ENCODE peak calls at places on chromosomes 11 and 22, in eight cellular contexts. One of them, this sample, is unnamed.

GRCh38 chr11:13970986-13971385 is 8.5 kb downstream of the SPON1 start:
- DNase-seq in HepG2: peak; percentile 30
- DNase-seq in GM23338: peak; percentile 59
- DNase-seq in H1: peak; percentile 53
- DNase-seq in GM12878: no peak
- DNase-seq in K562: no peak
- DNase-seq in HCT116: peak; percentile 24
- DNase-seq in SK-N-SH: peak; percentile 64
- DNase-seq in this sample: no peak

GRCh38 chr11:48193876-48194275 is 22.7 kb upstream of the OR4B1 start:
- DNase-seq in H1: no peak
- DNase-seq in K562: no peak
- DNase-seq in SK-N-SH: no peak
- DNase-seq in GM23338: no peak
- DNase-seq in HepG2: no peak
- DNase-seq in HCT116: no peak
- DNase-seq in GM12878: no peak
- DNase-seq in this sample: no peak

GRCh38 chr11:131816046-131816445 is 445.6 kb downstream of the NTM start:
- DNase-seq in GM23338: no peak
- DNase-seq in K562: no peak
- DNase-seq in H1: no peak
- DNase-seq in HepG2: no peak
- DNase-seq in HCT116: no peak
- DNase-seq in GM12878: no peak
- DNase-seq in SK-N-SH: no peak
- DNase-seq in this sample: no peak

GRCh38 chr11:20110908-20111669 is 49.2 kb downstream of the DBX1 start:
- DNase-seq in K562: peak; percentile 91
- DNase-seq in H1: peak; percentile 76
- DNase-seq in SK-N-SH: peak; percentile 78
- DNase-seq in GM12878: peak; percentile 8
- DNase-seq in HCT116: peak; percentile 72
- DNase-seq in HepG2: peak; percentile 70
- DNase-seq in GM23338: peak; percentile 93
- DNase-seq in this sample: peak; percentile 61

GRCh38 chr11:111098091-111098490 is 147.4 kb upstream of the POU2AF2 start:
- DNase-seq in HCT116: no peak
- DNase-seq in K562: no peak
- DNase-seq in SK-N-SH: no peak
- DNase-seq in GM12878: no peak
- DNase-seq in HepG2: no peak
- DNase-seq in GM23338: no peak
- DNase-seq in H1: no peak
- DNase-seq in this sample: no peak

GRCh38 chr11:8714622-8715225 is 32.1 kb downstream of the RPL27A start:
- DNase-seq in GM23338: no peak
- DNase-seq in K562: no peak
- DNase-seq in HepG2: no peak
- DNase-seq in HCT116: no peak
- DNase-seq in SK-N-SH: no peak
- DNase-seq in GM12878: no peak
- DNase-seq in H1: no peak
- DNase-seq in this sample: peak; percentile 17

GRCh38 chr11:69698362-69698761 is 5.5 kb downstream of the FGF19 start:
- DNase-seq in HCT116: no peak
- DNase-seq in HepG2: no peak
- DNase-seq in GM12878: no peak
- DNase-seq in K562: no peak
- DNase-seq in GM23338: no peak
- DNase-seq in SK-N-SH: no peak
- DNase-seq in H1: no peak
- DNase-seq in this sample: no peak

GRCh38 chr11:2715716-2716350 is 16.0 kb upstream of the KCNQ1OT1 start:
- DNase-seq in GM23338: no peak
- DNase-seq in HepG2: no peak
- DNase-seq in H1: no peak
- DNase-seq in GM12878: no peak
- DNase-seq in HCT116: no peak
- DNase-seq in K562: no peak
- DNase-seq in SK-N-SH: no peak
- DNase-seq in this sample: no peak

GRCh38 chr22:42281284-42281683 is 10.8 kb upstream of the TCF20 start:
- DNase-seq in GM12878: no peak
- DNase-seq in GM23338: no peak
- DNase-seq in SK-N-SH: no peak
- DNase-seq in HCT116: no peak
- DNase-seq in H1: no peak
- DNase-seq in HepG2: no peak
- DNase-seq in K562: no peak
- DNase-seq in this sample: no peak

GRCh38 chr11:8258771-8259170 is 4.9 kb downstream of the LMO1 start:
- DNase-seq in HepG2: no peak
- DNase-seq in GM23338: no peak
- DNase-seq in GM12878: no peak
- DNase-seq in SK-N-SH: no peak
- DNase-seq in HCT116: no peak
- DNase-seq in K562: no peak
- DNase-seq in H1: peak; percentile 35
- DNase-seq in this sample: no peak

GRCh38 chr11:82733444-82734119 is at the start of gene FAM181B:
- DNase-seq in HepG2: no peak
- DNase-seq in SK-N-SH: peak; percentile 89
- DNase-seq in GM23338: peak; percentile 93
- DNase-seq in HCT116: no peak
- DNase-seq in GM12878: no peak
- DNase-seq in K562: peak; percentile 56
- DNase-seq in H1: peak; percentile 85
- DNase-seq in this sample: peak; percentile 29

GRCh38 chr11:73137262-73137941 is 4.7 kb downstream of the FCHSD2 start:
- DNase-seq in HepG2: no peak
- DNase-seq in H1: no peak
- DNase-seq in HCT116: no peak
- DNase-seq in GM12878: no peak
- DNase-seq in SK-N-SH: no peak
- DNase-seq in GM23338: no peak
- DNase-seq in K562: no peak
- DNase-seq in this sample: no peak

GRCh38 chr11:73140213-73141030 is 1.7 kb downstream of the FCHSD2 start:
- DNase-seq in GM12878: no peak
- DNase-seq in SK-N-SH: peak; percentile 56
- DNase-seq in H1: peak; percentile 56
- DNase-seq in K562: no peak
- DNase-seq in HepG2: no peak
- DNase-seq in GM23338: peak; percentile 45
- DNase-seq in HCT116: no peak
- DNase-seq in this sample: peak; percentile 62

GRCh38 chr11:73135346-73136284 is 6.5 kb downstream of the FCHSD2 start:
- DNase-seq in GM12878: no peak
- DNase-seq in HCT116: no peak
- DNase-seq in SK-N-SH: no peak
- DNase-seq in HepG2: no peak
- DNase-seq in H1: no peak
- DNase-seq in GM23338: no peak
- DNase-seq in K562: no peak
- DNase-seq in this sample: peak; percentile 14

GRCh38 chr11:73139476-73140198 is 2.5 kb downstream of the FCHSD2 start:
- DNase-seq in GM23338: no peak
- DNase-seq in GM12878: no peak
- DNase-seq in SK-N-SH: no peak
- DNase-seq in K562: no peak
- DNase-seq in HepG2: peak; percentile 72
- DNase-seq in HCT116: no peak
- DNase-seq in H1: no peak
- DNase-seq in this sample: peak; percentile 89

GRCh38 chr11:73137942-73138274 is 4.2 kb downstream of the FCHSD2 start:
- DNase-seq in GM12878: no peak
- DNase-seq in H1: no peak
- DNase-seq in HepG2: no peak
- DNase-seq in HCT116: no peak
- DNase-seq in SK-N-SH: no peak
- DNase-seq in K562: no peak
- DNase-seq in GM23338: no peak
- DNase-seq in this sample: no peak
- H3K27ac ChIP-seq in GM12878: peak overlapping the region; percentile 24
- H3K27ac ChIP-seq in H1: no peak overlapping the region
- H3K27ac ChIP-seq in HepG2: no peak overlapping the region
- H3K27ac ChIP-seq in HCT116: no peak overlapping the region
- H3K27ac ChIP-seq in SK-N-SH: no peak overlapping the region
- H3K27ac ChIP-seq in K562: no peak overlapping the region
- H3K27ac ChIP-seq in GM23338: no peak overlapping the region
- H3K27ac ChIP-seq in this sample: no peak overlapping the region

GRCh38 chr11:67404515-67405195 is 772 bp downstream of the TBC1D10C start:
- DNase-seq in HCT116: no peak
- DNase-seq in HepG2: no peak
- DNase-seq in H1: no peak
- DNase-seq in GM12878: no peak
- DNase-seq in GM23338: no peak
- DNase-seq in SK-N-SH: no peak
- DNase-seq in K562: no peak
- DNase-seq in this sample: no peak
- TF ChIP-seq POLR2AphosphoS5 in HCT116: no peak
- TF ChIP-seq POLR2AphosphoS5 in HepG2: no peak
- TF ChIP-seq POLR2AphosphoS5 in H1: no peak
- TF ChIP-seq POLR2AphosphoS5 in GM12878: no peak
- TF ChIP-seq POLR2AphosphoS5 in GM23338: no peak
- TF ChIP-seq POLR2AphosphoS5 in SK-N-SH: no peak
- TF ChIP-seq POLR2AphosphoS5 in K562: no peak
- TF ChIP-seq POLR2AphosphoS5 in this sample: no peak

GRCh38 chr22:36369922-36370781 is 17.6 kb downstream of the MYH9 start:
- DNase-seq in H1: no peak
- DNase-seq in GM23338: no peak
- DNase-seq in SK-N-SH: no peak
- DNase-seq in K562: peak; percentile 57
- DNase-seq in HCT116: no peak
- DNase-seq in GM12878: no peak
- DNase-seq in HepG2: peak; percentile 72
- DNase-seq in this sample: peak; percentile 76

GRCh38 chr22:36367066-36367465 is 20.7 kb downstream of the MYH9 start:
- DNase-seq in K562: no peak
- DNase-seq in HepG2: no peak
- DNase-seq in HCT116: no peak
- DNase-seq in H1: no peak
- DNase-seq in SK-N-SH: no peak
- DNase-seq in GM23338: no peak
- DNase-seq in GM12878: no peak
- DNase-seq in this sample: no peak

GRCh38 chr22:36368359-36368983 is 19.3 kb downstream of the MYH9 start:
- DNase-seq in SK-N-SH: peak; percentile 81
- DNase-seq in GM23338: peak; percentile 98
- DNase-seq in GM12878: no peak
- DNase-seq in H1: no peak
- DNase-seq in K562: peak; percentile 77
- DNase-seq in HCT116: no peak
- DNase-seq in HepG2: peak; percentile 72
- DNase-seq in this sample: peak; percentile 76

GRCh38 chr22:36367479-36367878 is 20.3 kb downstream of the MYH9 start:
- DNase-seq in GM23338: no peak
- DNase-seq in K562: no peak
- DNase-seq in H1: no peak
- DNase-seq in SK-N-SH: no peak
- DNase-seq in HCT116: no peak
- DNase-seq in HepG2: no peak
- DNase-seq in GM12878: no peak
- DNase-seq in this sample: no peak

DNA sequence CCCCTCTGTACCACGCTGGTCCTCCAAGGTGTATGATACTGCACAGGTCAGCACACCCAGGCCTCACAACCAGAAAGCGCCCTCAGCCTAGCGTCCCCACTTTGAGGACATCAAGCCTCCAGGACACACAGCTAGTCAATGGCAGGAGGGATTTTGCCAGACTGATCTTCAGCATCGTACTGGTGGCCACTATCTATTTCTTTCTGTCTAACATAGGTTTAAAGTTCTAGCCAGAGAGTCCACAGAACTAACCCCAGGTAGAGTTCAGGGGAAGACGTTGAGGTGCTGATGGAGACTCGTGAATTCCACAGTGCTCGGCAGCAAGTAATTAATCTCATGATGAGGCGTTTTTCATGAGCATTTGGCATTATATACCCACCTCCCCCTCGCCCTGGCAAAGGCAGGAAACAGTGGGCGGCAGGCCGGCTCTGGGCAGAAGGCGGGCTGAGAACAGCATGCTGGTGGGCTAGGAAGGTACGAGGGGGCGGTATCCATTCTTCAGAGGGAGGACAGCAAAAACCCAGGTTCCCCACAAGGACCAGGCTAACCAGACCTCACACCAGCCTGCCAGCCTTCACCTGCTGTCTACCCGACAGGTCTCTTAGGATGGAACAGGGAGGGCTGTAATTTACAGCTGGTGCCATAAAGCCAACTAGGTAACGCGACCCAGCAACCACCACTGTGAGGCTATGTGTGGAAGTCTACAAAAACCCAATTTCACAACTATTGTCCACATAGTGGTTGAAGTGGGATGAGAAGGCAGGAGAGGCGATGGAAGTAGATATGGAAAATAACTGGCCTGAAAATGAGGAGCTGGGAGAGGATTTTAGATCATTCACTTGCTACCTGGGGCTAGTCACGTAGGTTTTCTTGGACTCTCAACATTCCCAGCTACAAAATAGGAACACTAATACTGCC is 18.5 kb downstream of the MYH9 start:
- DNase-seq in HCT116: no peak
- DNase-seq in H1: no peak
- DNase-seq in HepG2: no peak
- DNase-seq in K562: no peak
- DNase-seq in SK-N-SH: no peak
- DNase-seq in GM12878: no peak
- DNase-seq in GM23338: no peak
- DNase-seq in this sample: peak; percentile 62
- H4K20me1 ChIP-seq in HCT116: peaks cover 22% of the 10 kb centered on the region
- H4K20me1 ChIP-seq in H1: peaks cover 21% of the 10 kb centered on the region
- H4K20me1 ChIP-seq in HepG2: peaks cover 44% of the 10 kb centered on the region
- H4K20me1 ChIP-seq in K562: peaks cover 43% of the 10 kb centered on the region
- H4K20me1 ChIP-seq in SK-N-SH: peaks cover 100% of the 10 kb centered on the region
- H4K20me1 ChIP-seq in GM12878: peaks cover 19% of the 10 kb centered on the region
- H4K20me1 ChIP-seq in GM23338: peaks cover 37% of the 10 kb centered on the region
- H4K20me1 ChIP-seq in this sample: no peaks in the 10 kb centered on the region

GRCh38 chr22:45516163-45516562 is 13.5 kb downstream of the FBLN1 start:
- DNase-seq in GM23338: no peak
- DNase-seq in K562: no peak
- DNase-seq in GM12878: no peak
- DNase-seq in H1: no peak
- DNase-seq in HepG2: no peak
- DNase-seq in HCT116: no peak
- DNase-seq in SK-N-SH: peak; percentile 73
- DNase-seq in this sample: no peak

GRCh38 chr22:45516923-45517675 is 14.4 kb downstream of the FBLN1 start:
- DNase-seq in SK-N-SH: no peak
- DNase-seq in HCT116: no peak
- DNase-seq in GM12878: no peak
- DNase-seq in HepG2: no peak
- DNase-seq in GM23338: peak; percentile 48
- DNase-seq in K562: no peak
- DNase-seq in H1: no peak
- DNase-seq in this sample: no peak

GRCh38 chr22:45521178-45521577 is 18.5 kb downstream of the FBLN1 start:
- DNase-seq in GM12878: no peak
- DNase-seq in HepG2: peak; percentile 31
- DNase-seq in H1: no peak
- DNase-seq in SK-N-SH: no peak
- DNase-seq in HCT116: peak; percentile 18
- DNase-seq in K562: no peak
- DNase-seq in GM23338: no peak
- DNase-seq in this sample: no peak

GRCh38 chr22:45515678-45516077 is 13.0 kb downstream of the FBLN1 start:
- DNase-seq in SK-N-SH: no peak
- DNase-seq in K562: no peak
- DNase-seq in H1: no peak
- DNase-seq in HepG2: no peak
- DNase-seq in GM12878: no peak
- DNase-seq in HCT116: no peak
- DNase-seq in GM23338: no peak
- DNase-seq in this sample: no peak

GRCh38 chr22:45518580-45518991 is 15.9 kb downstream of the FBLN1 start:
- DNase-seq in GM23338: no peak
- DNase-seq in H1: no peak
- DNase-seq in HepG2: peak; percentile 24
- DNase-seq in SK-N-SH: no peak
- DNase-seq in GM12878: no peak
- DNase-seq in HCT116: no peak
- DNase-seq in K562: no peak
- DNase-seq in this sample: no peak
- H3K27ac ChIP-seq in GM23338: no peak overlapping the region
- H3K27ac ChIP-seq in H1: no peak overlapping the region
- H3K27ac ChIP-seq in HepG2: no peak overlapping the region
- H3K27ac ChIP-seq in SK-N-SH: no peak overlapping the region
- H3K27ac ChIP-seq in GM12878: no peak overlapping the region
- H3K27ac ChIP-seq in HCT116: no peak overlapping the region
- H3K27ac ChIP-seq in K562: no peak overlapping the region
- H3K27ac ChIP-seq in this sample: no peak overlapping the region

This sample was measured in endothelial cell of umbilical vein.